ENCODE peak calls at places on chromosomes 3 and 15, in six cellular contexts. One of them, this sample, is unnamed.

GRCh38 chr3:157103280-157103679 is 56.7 kb downstream of the CCNL1 start:
- DNase-seq in psoas muscle: no peak
- DNase-seq in suprapubic skin: no peak
- DNase-seq in BJ: no peak
- DNase-seq in tibial nerve: no peak
- DNase-seq in fibroblast of pulmonary artery: no peak
- DNase-seq in this sample: no peak

GRCh38 chr3:49387721-49388120 is 24.1 kb downstream of the RHOA start:
- DNase-seq in psoas muscle: no peak
- DNase-seq in suprapubic skin: no peak
- DNase-seq in BJ: no peak
- DNase-seq in fibroblast of pulmonary artery: no peak
- DNase-seq in tibial nerve: no peak
- DNase-seq in this sample: no peak

GRCh38 chr3:72912532-72912931 is 24.7 kb downstream of the GXYLT2 start:
- DNase-seq in suprapubic skin: no peak
- DNase-seq in psoas muscle: no peak
- DNase-seq in tibial nerve: no peak
- DNase-seq in BJ: no peak
- DNase-seq in fibroblast of pulmonary artery: peak
- DNase-seq in this sample: no peak

GRCh38 chr3:122902326-122902725 is 107.5 kb downstream of the SLC49A4 start:
- DNase-seq in psoas muscle: no peak
- DNase-seq in suprapubic skin: no peak
- DNase-seq in tibial nerve: no peak
- DNase-seq in fibroblast of pulmonary artery: no peak
- DNase-seq in BJ: no peak
- DNase-seq in this sample: no peak

GRCh38 chr3:153284282-153284938 is 122.4 kb downstream of the RAP2B start:
- DNase-seq in BJ: peak
- DNase-seq in psoas muscle: peak
- DNase-seq in tibial nerve: peak
- DNase-seq in suprapubic skin: no peak
- DNase-seq in fibroblast of pulmonary artery: peak
- DNase-seq in this sample: peak

GRCh38 chr3:124520970-124521369 is 209.3 kb upstream of the UMPS start:
- DNase-seq in psoas muscle: no peak
- DNase-seq in tibial nerve: no peak
- DNase-seq in BJ: no peak
- DNase-seq in fibroblast of pulmonary artery: no peak
- DNase-seq in suprapubic skin: no peak
- DNase-seq in this sample: no peak

GRCh38 chr15:99096173-99096893 is 8.5 kb upstream of the SYNM start:
- DNase-seq in psoas muscle: no peak
- DNase-seq in BJ: no peak
- DNase-seq in fibroblast of pulmonary artery: no peak
- DNase-seq in tibial nerve: no peak
- DNase-seq in suprapubic skin: no peak
- DNase-seq in this sample: no peak

GRCh38 chr3:50562866-50563265 is 4.7 kb downstream of the C3orf18 start:
- DNase-seq in psoas muscle: no peak
- DNase-seq in BJ: peak
- DNase-seq in tibial nerve: no peak
- DNase-seq in fibroblast of pulmonary artery: peak
- DNase-seq in suprapubic skin: no peak
- DNase-seq in this sample: no peak

GRCh38 chr3:121443456-121443855 is 102.3 kb downstream of the POLQ start:
- DNase-seq in tibial nerve: no peak
- DNase-seq in BJ: no peak
- DNase-seq in psoas muscle: no peak
- DNase-seq in suprapubic skin: no peak
- DNase-seq in fibroblast of pulmonary artery: no peak
- DNase-seq in this sample: no peak

GRCh38 chr15:83208357-83208661 is 686 bp upstream of the HDGFL3 start:
- DNase-seq in psoas muscle: no peak
- DNase-seq in BJ: no peak
- DNase-seq in tibial nerve: no peak
- DNase-seq in fibroblast of pulmonary artery: peak
- DNase-seq in suprapubic skin: no peak
- DNase-seq in this sample: no peak

GRCh38 chr15:49868348-49868747 is 247.5 kb downstream of the DTWD1 start:
- DNase-seq in fibroblast of pulmonary artery: no peak
- DNase-seq in BJ: no peak
- DNase-seq in tibial nerve: no peak
- DNase-seq in suprapubic skin: no peak
- DNase-seq in psoas muscle: no peak
- DNase-seq in this sample: no peak

GRCh38 chr3:31105438-31106077 is 211.1 kb upstream of the GADL1 start:
- DNase-seq in suprapubic skin: no peak
- DNase-seq in tibial nerve: no peak
- DNase-seq in BJ: peak
- DNase-seq in fibroblast of pulmonary artery: peak
- DNase-seq in psoas muscle: no peak
- DNase-seq in this sample: peak

GRCh38 chr15:36951747-36952247 is 148.6 kb downstream of the MEIS2 start:
- DNase-seq in psoas muscle: peak
- DNase-seq in BJ: peak
- DNase-seq in suprapubic skin: no peak
- DNase-seq in tibial nerve: no peak
- DNase-seq in fibroblast of pulmonary artery: peak
- DNase-seq in this sample: peak

GRCh38 chr15:77942611-77943211 is 134.8 kb downstream of the TBC1D2B start:
- DNase-seq in BJ: no peak
- DNase-seq in psoas muscle: no peak
- DNase-seq in suprapubic skin: no peak
- DNase-seq in tibial nerve: no peak
- DNase-seq in fibroblast of pulmonary artery: no peak
- DNase-seq in this sample: no peak

GRCh38 chr15:77944002-77944867 is 133.3 kb downstream of the TBC1D2B start:
- DNase-seq in tibial nerve: peak
- DNase-seq in fibroblast of pulmonary artery: peak
- DNase-seq in BJ: peak
- DNase-seq in suprapubic skin: peak
- DNase-seq in psoas muscle: peak
- DNase-seq in this sample: no peak

GRCh38 chr15:77939851-77940250 is 137.7 kb downstream of the TBC1D2B start:
- DNase-seq in BJ: no peak
- DNase-seq in tibial nerve: no peak
- DNase-seq in suprapubic skin: no peak
- DNase-seq in fibroblast of pulmonary artery: no peak
- DNase-seq in psoas muscle: no peak
- DNase-seq in this sample: no peak

DNA sequence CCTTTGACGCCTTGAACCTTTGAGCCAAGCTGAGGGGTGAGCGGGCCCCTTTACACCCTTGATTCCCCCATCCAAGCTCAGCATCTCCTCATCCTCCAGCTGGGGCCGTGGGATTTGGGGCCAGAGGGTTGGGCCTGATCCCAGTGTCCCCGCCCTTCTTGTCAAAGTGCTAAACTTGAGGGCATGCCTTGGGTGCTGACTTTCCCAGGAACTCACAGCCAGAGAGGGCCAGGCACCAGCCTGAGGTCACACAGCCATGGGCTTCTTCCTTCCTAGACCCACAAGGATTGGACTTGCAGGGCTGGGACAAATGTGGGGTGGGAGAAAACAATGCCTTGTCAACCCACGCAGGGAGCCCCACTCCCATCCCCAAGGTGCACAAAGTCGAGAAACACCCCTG is 137.0 kb downstream of the TBC1D2B start:
- DNase-seq in fibroblast of pulmonary artery: no peak
- DNase-seq in suprapubic skin: no peak
- DNase-seq in psoas muscle: no peak
- DNase-seq in tibial nerve: no peak
- DNase-seq in BJ: no peak
- DNase-seq in this sample: no peak
- H3K4me3 ChIP-seq in fibroblast of pulmonary artery: no peak
- H3K4me3 ChIP-seq in suprapubic skin: no peak
- H3K4me3 ChIP-seq in psoas muscle: no peak
- H3K4me3 ChIP-seq in tibial nerve: no peak
- H3K4me3 ChIP-seq in BJ: no peak
- H3K4me3 ChIP-seq in this sample: no peak

GRCh38 chr3:184005981-184006507 is 11.6 kb downstream of the ABCC5 start:
- DNase-seq in BJ: no peak
- DNase-seq in psoas muscle: peak
- DNase-seq in suprapubic skin: no peak
- DNase-seq in fibroblast of pulmonary artery: peak
- DNase-seq in tibial nerve: peak
- DNase-seq in this sample: no peak
- H3K4me3 ChIP-seq in BJ: no peak
- H3K4me3 ChIP-seq in psoas muscle: peak
- H3K4me3 ChIP-seq in suprapubic skin: peak
- H3K4me3 ChIP-seq in fibroblast of pulmonary artery: no peak
- H3K4me3 ChIP-seq in tibial nerve: no peak
- H3K4me3 ChIP-seq in this sample: no peak

GRCh38 chr3:147407495-147408179 is 1.3 kb upstream of the ZIC4 start:
- DNase-seq in BJ: no peak
- DNase-seq in tibial nerve: no peak
- DNase-seq in psoas muscle: no peak
- DNase-seq in fibroblast of pulmonary artery: no peak
- DNase-seq in suprapubic skin: no peak
- DNase-seq in this sample: no peak
- H3K4me3 ChIP-seq in BJ: no peak
- H3K4me3 ChIP-seq in tibial nerve: no peak
- H3K4me3 ChIP-seq in psoas muscle: peak
- H3K4me3 ChIP-seq in fibroblast of pulmonary artery: no peak
- H3K4me3 ChIP-seq in suprapubic skin: no peak
- H3K4me3 ChIP-seq in this sample: no peak

GRCh38 chr3:52671676-52672075 is 14.0 kb downstream of the PBRM1 start:
- DNase-seq in BJ: no peak
- DNase-seq in tibial nerve: no peak
- DNase-seq in fibroblast of pulmonary artery: no peak
- DNase-seq in psoas muscle: no peak
- DNase-seq in suprapubic skin: no peak
- DNase-seq in this sample: no peak
- H3K4me3 ChIP-seq in BJ: no peak
- H3K4me3 ChIP-seq in tibial nerve: no peak
- H3K4me3 ChIP-seq in fibroblast of pulmonary artery: no peak
- H3K4me3 ChIP-seq in psoas muscle: no peak
- H3K4me3 ChIP-seq in suprapubic skin: no peak
- H3K4me3 ChIP-seq in this sample: no peak

GRCh38 chr3:46699846-46700523 is 1.2 kb upstream of the TMIE start:
- DNase-seq in suprapubic skin: no peak
- DNase-seq in tibial nerve: peak
- DNase-seq in fibroblast of pulmonary artery: no peak
- DNase-seq in psoas muscle: peak
- DNase-seq in BJ: no peak
- DNase-seq in this sample: no peak

GRCh38 chr3:46702246-46703012 is 1.2 kb downstream of the TMIE start:
- DNase-seq in BJ: no peak
- DNase-seq in fibroblast of pulmonary artery: no peak
- DNase-seq in suprapubic skin: no peak
- DNase-seq in tibial nerve: no peak
- DNase-seq in psoas muscle: peak
- DNase-seq in this sample: no peak

GRCh38 chr3:46700772-46701171 is 420 bp upstream of the TMIE start:
- DNase-seq in BJ: no peak
- DNase-seq in fibroblast of pulmonary artery: no peak
- DNase-seq in suprapubic skin: no peak
- DNase-seq in psoas muscle: peak
- DNase-seq in tibial nerve: no peak
- DNase-seq in this sample: no peak

GRCh38 chr3:46703013-46703520 is 1.9 kb downstream of the TMIE start:
- DNase-seq in tibial nerve: no peak
- DNase-seq in suprapubic skin: no peak
- DNase-seq in BJ: no peak
- DNase-seq in fibroblast of pulmonary artery: no peak
- DNase-seq in psoas muscle: peak
- DNase-seq in this sample: no peak

GRCh38 chr3:46701211-46701939 is at the start of gene TMIE:
- DNase-seq in tibial nerve: no peak
- DNase-seq in suprapubic skin: no peak
- DNase-seq in BJ: no peak
- DNase-seq in psoas muscle: peak
- DNase-seq in fibroblast of pulmonary artery: no peak
- DNase-seq in this sample: no peak
- H3K4me3 ChIP-seq in tibial nerve: peak
- H3K4me3 ChIP-seq in suprapubic skin: peak
- H3K4me3 ChIP-seq in BJ: peak
- H3K4me3 ChIP-seq in psoas muscle: peak
- H3K4me3 ChIP-seq in fibroblast of pulmonary artery: no peak
- H3K4me3 ChIP-seq in this sample: peak

DNA sequence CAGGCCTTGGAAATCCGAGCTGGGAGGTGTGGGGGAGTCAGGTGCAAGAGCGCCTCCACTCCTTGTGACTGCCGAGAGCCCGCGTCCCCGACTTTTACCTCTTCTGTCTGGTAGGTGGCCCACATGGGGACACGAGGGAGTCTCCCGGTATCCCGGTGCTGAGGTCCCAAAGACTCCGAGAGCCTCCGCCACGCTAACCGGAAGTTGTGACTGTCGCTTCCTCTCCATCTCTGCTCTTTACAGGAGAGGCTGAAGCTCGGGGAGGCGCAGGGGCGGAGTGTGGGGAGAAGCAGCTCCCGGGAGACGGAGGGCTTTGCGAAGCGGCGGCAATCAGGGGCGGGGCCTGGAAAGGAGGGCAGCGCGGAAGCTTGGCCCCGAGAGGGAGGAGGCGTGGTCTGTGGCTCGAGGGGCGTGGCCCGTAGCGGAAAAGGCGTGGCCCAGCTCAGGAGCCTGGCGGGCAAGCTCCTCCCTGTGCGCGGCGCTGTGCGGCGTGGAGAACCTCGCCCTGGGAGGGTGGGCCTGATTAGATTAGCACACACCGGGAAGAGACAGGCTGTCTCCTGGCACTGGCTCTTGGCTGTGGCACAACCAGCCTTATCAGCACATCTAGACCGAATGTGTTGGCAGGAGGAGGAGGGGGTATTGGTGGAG is 143.9 kb downstream of the GABRB3 start:
- DNase-seq in fibroblast of pulmonary artery: peak
- DNase-seq in BJ: no peak
- DNase-seq in suprapubic skin: no peak
- DNase-seq in psoas muscle: peak
- DNase-seq in tibial nerve: no peak
- DNase-seq in this sample: no peak
- H3K4me3 ChIP-seq in fibroblast of pulmonary artery: no peak
- H3K4me3 ChIP-seq in BJ: peak
- H3K4me3 ChIP-seq in suprapubic skin: peak
- H3K4me3 ChIP-seq in psoas muscle: peak
- H3K4me3 ChIP-seq in tibial nerve: peak
- H3K4me3 ChIP-seq in this sample: peak

GRCh38 chr3:47310391-47310790 is 27.6 kb downstream of the KLHL18 start:
- DNase-seq in tibial nerve: no peak
- DNase-seq in BJ: no peak
- DNase-seq in psoas muscle: no peak
- DNase-seq in suprapubic skin: no peak
- DNase-seq in fibroblast of pulmonary artery: no peak
- DNase-seq in this sample: no peak

GRCh38 chr3:47301456-47301855 is 18.7 kb downstream of the KLHL18 start:
- DNase-seq in tibial nerve: no peak
- DNase-seq in BJ: no peak
- DNase-seq in suprapubic skin: no peak
- DNase-seq in psoas muscle: no peak
- DNase-seq in fibroblast of pulmonary artery: no peak
- DNase-seq in this sample: no peak

DNA sequence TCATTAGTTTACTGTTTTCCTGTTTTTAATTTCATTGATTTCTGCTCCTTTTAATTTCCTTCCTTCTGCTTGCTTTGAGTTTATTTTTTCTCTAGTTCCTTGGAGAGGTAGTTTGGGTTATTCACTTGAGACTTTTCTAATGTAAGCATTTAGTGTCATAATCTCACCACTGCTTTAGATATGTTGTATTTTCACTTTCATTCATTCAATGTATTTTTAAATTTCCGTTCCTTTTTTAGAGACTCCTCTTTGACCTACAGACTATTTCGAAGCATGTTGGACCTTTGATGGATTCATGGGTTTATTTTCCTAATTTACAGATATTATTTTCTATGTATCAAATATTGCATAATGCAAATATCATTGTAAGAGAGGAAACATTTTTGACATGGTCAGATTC is 23.3 kb downstream of the KLHL18 start:
- DNase-seq in psoas muscle: no peak
- DNase-seq in fibroblast of pulmonary artery: no peak
- DNase-seq in suprapubic skin: no peak
- DNase-seq in BJ: no peak
- DNase-seq in tibial nerve: no peak
- DNase-seq in this sample: no peak
- H3K4me3 ChIP-seq in psoas muscle: no peak
- H3K4me3 ChIP-seq in fibroblast of pulmonary artery: no peak
- H3K4me3 ChIP-seq in suprapubic skin: no peak
- H3K4me3 ChIP-seq in BJ: no peak
- H3K4me3 ChIP-seq in tibial nerve: no peak
- H3K4me3 ChIP-seq in this sample: no peak

This sample was measured in AG04449.